ENCODE peak calls at places on chromosomes 7 and 10, in nine cellular contexts. I is A549, E is WTC11, V is HCT116, F is SK-N-SH, K is GM12878, X is endothelial cell of umbilical vein, H is HepG2, L is K562. M is an unnamed sample.

GRCh38 chr7:40436761-40437160 is 302.0 kb downstream of the SUGCT start:
- DNase-seq in I (no peak), E (no peak), V (no peak), F (no peak), K (no peak), X (no peak), H (no peak), L (no peak), M (no peak)

GRCh38 chr10:103911021-103911459 is 6.9 kb downstream of the STN1 start:
- DNase-seq in I (no peak), E (no peak), V (no peak), F (no peak), K (no peak), X (no peak), H (no peak), L (no peak), M (peak; percentile 74)

GRCh38 chr10:47346572-47347302 is 1.4 kb upstream of the RBP3 start:
- DNase-seq in I (no peak), E (no peak), V (no peak), F (no peak), K (no peak), X (no peak), H (no peak), L (no peak), M (no peak)

GRCh38 chr7:146960747-146961416 is 844.3 kb downstream of the CNTNAP2 start:
- DNase-seq in I (no peak), E (peak; percentile 52), V (no peak), F (peak; percentile 22), K (no peak), X (no peak), H (no peak), L (no peak), M (no peak)

GRCh38 chr10:84224411-84225028 is 824 bp downstream of the LRIT2 start:
- DNase-seq in I (no peak), E (peak; percentile 71), V (no peak), F (no peak), K (no peak), X (no peak), H (no peak), L (peak; percentile 54), M (peak; percentile 30)

GRCh38 chr10:122939819-122940543 is 14.0 kb downstream of the C10orf88 start:
- DNase-seq in I (no peak), E (no peak), V (no peak), F (no peak), K (no peak), X (peak; percentile 79), H (no peak), L (no peak), M (no peak)

GRCh38 chr7:88597941-88598425 is 161.5 kb upstream of the ZNF804B start:
- DNase-seq in I (no peak), E (no peak), V (no peak), F (no peak), K (no peak), X (no peak), H (no peak), L (no peak), M (no peak)

GRCh38 chr7:47836080-47836479 is 112.2 kb downstream of the PKD1L1 start:
- DNase-seq in I (no peak), E (no peak), V (no peak), F (no peak), K (no peak), X (no peak), H (no peak), L (no peak), M (no peak)

GRCh38 chr10:13984647-13985155 is 346.0 kb downstream of the FRMD4A start:
- DNase-seq in I (peak; percentile 43), E (no peak), V (no peak), F (no peak), K (no peak), X (peak; percentile 98), H (no peak), L (no peak), M (no peak)

GRCh38 chr10:126115021-126115610 is 218.8 kb downstream of the FANK1 start:
- DNase-seq in I (no peak), E (no peak), V (no peak), F (no peak), K (no peak), X (no peak), H (no peak), L (no peak), M (no peak)

GRCh38 chr7:131254211-131254610 is 73.5 kb upstream of the MKLN1 start:
- DNase-seq in I (no peak), E (no peak), V (no peak), F (no peak), K (no peak), X (peak; percentile 58), H (no peak), L (no peak), M (no peak)

GRCh38 chr7:729154-730000 is 2.3 kb upstream of the PRKAR1B start:
- DNase-seq in I (no peak), E (no peak), V (no peak), F (no peak), K (no peak), X (no peak), H (no peak), L (no peak), M (no peak)

GRCh38 chr10:87974130-87974529 is 110.7 kb downstream of the PTEN start:
- DNase-seq in I (no peak), E (no peak), V (no peak), F (no peak), K (no peak), X (no peak), H (no peak), L (no peak), M (no peak)
- TF ChIP-seq MAX in I (no peak), E (no peak), V (no peak), F (no peak), K (no peak), X (no peak), H (no peak), L (no peak), M (no peak)

GRCh38 chr10:43685744-43686143 is 37.1 kb upstream of the ZNF32 start:
- DNase-seq in I (no peak), E (no peak), V (no peak), F (no peak), K (no peak), X (no peak), H (no peak), L (no peak), M (no peak)

GRCh38 chr10:43681721-43682120 is 33.0 kb upstream of the ZNF32 start:
- DNase-seq in I (no peak), E (no peak), V (no peak), F (no peak), K (no peak), X (no peak), H (no peak), L (no peak), M (no peak)

GRCh38 chr10:43682956-43683355 is 34.3 kb upstream of the ZNF32 start:
- DNase-seq in I (no peak), E (no peak), V (no peak), F (no peak), K (no peak), X (no peak), H (no peak), L (no peak), M (no peak)

GRCh38 chr10:43684198-43684559 is 35.5 kb upstream of the ZNF32 start:
- DNase-seq in I (no peak), E (no peak), V (no peak), F (no peak), K (no peak), X (no peak), H (no peak), L (no peak), M (no peak)

DNA sequence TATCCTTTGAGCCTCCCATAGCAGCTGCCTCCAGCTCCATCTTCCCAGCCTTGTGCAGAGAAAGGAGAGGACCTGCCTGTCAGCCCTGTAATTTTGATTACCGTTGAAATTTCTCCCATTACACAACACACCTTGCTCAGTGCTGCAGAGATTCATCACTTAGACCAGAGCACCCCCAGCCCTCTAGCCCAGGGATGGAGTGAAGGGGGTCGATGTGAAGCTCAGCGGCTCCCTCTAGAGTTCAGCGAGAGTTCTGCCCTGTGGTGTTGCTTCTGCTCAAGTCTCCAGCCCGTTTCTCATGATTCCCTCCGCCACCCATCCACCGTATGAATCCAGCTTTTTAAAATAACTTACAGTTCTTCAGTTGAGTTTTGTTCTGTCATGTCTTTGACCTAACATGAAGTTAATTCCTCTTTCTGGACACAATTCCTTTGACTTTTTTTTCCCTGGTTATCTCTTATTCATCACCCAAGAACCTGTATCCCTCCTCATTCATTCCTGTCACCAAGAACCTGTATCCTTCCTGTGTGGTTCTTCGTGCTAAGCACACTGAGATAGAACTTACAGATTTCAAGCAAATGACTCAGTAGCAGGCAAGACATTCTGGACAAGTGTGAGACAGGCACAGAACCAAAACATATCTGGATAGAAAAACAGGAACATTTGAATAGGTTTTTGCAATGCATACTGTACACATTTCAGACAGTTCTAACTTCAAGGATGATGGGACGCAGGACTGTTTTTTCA is 34.9 kb upstream of the ZNF32 start:
- DNase-seq in I (peak; percentile 18), E (peak; percentile 71), V (no peak), F (peak; percentile 58), K (no peak), X (no peak), H (peak; percentile 19), L (peak; percentile 70), M (peak; percentile 49)
- TF ChIP-seq MAX in I (no peak), E (no peak), V (no peak), F (no peak), K (no peak), X (no peak), H (no peak), L (no peak), M (no peak)

DNA sequence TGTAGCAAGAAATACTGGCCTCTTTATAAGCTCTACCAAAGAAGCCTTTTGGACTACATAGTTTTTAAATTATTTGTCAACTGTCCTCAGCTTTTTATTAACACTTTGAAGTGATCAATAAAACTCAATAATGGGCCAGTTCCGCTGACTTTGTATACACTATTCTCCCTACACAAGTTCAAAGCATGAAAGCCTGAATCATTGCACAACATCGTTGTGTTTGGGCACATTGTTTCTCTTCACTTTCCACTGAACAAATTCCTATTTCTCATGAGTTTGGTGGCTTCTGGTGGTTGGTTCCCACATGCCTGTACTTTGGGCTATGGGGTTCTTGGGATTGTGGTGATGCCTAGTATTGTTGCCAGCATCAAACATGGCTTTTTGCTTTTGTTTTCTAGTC is 561.8 kb upstream of the LRRN3 start:
- DNase-seq in I (no peak), E (no peak), V (no peak), F (no peak), K (no peak), X (no peak), H (peak; percentile 42), L (no peak), M (no peak)
- TF ChIP-seq MAX in I (no peak), E (no peak), V (no peak), F (no peak), K (no peak), X (no peak), H (no peak), L (no peak), M (no peak)

DNA sequence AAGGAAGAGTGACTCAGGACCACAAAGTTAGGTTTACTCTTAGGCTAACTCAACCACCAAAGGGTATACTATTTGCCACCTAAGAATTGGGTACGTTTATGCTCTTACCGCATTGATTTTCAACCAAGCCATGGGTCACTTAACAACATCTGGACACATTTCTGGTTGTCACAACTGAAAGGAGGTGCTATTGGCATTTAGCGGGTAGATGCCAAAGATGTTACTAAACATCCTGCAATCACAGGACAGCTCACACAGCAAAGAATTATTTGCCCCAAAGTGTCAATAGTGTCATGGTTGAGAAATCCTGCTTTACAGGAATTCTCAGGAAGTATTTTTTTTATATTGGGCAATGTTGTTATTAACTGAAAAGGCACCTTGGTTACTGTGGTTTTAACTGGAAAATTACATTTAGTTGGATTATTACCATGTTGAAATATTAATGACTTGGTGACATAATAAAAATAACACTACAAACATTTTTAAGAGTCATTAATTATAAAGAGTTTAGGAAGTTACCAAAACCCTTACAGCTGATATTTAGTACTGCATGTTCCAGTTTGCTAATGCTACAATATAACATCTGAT is 185.0 kb upstream of the TMEM196 start:
- DNase-seq in I (peak; percentile 93), E (no peak), V (peak; percentile 95), F (no peak), K (no peak), X (peak; percentile 80), H (peak; percentile 1), L (no peak), M (no peak)
- TF ChIP-seq MAX in I (peak; percentile 65), E (no peak), V (peak; percentile 76), F (no peak), K (no peak), X (no peak), H (no peak), L (no peak), M (no peak)